ENCODE peak calls at places on chromosomes 12 and 14, in six cellular contexts. T, N, B, V, Y and U are unnamed samples.

GRCh38 chr14:50775357-50775756 is 55.6 kb downstream of the NIN start:
- DNase-seq in T (no peak), N (no peak), B (no peak), V (no peak), Y (peak; percentile 53), U (no peak)

GRCh38 chr12:7374423-7375144 is 69.4 kb downstream of the CD163L1 start:
- DNase-seq in T (peak; percentile 56), N (peak; percentile 77), B (peak; percentile 78), V (peak; percentile 80), Y (peak; percentile 51), U (no peak)

GRCh38 chr12:24839268-24839791 is 109.6 kb downstream of the BCAT1 start:
- DNase-seq in T (no peak), N (no peak), B (no peak), V (no peak), Y (no peak), U (no peak)

GRCh38 chr12:120439646-120440247 is 1.8 kb downstream of the COX6A1 start:
- DNase-seq in T (peak; percentile 90), N (peak; percentile 76), B (peak; percentile 70), V (peak; percentile 65), Y (peak; percentile 67), U (peak; percentile 83)

GRCh38 chr12:10362325-10362724 is 27.5 kb downstream of the KLRK1 start:
- DNase-seq in T (no peak), N (no peak), B (no peak), V (no peak), Y (no peak), U (peak; percentile 14)

GRCh38 chr12:67394600-67394999 is 125.4 kb downstream of the CAND1 start:
- DNase-seq in T (no peak), N (no peak), B (no peak), V (no peak), Y (peak; percentile 9), U (no peak)

GRCh38 chr12:124231980-124232653 is 62.8 kb upstream of the RFLNA start:
- DNase-seq in T (no peak), N (no peak), B (no peak), V (no peak), Y (no peak), U (no peak)

GRCh38 chr14:105475269-105475915 is 771 bp downstream of the CRIP2 start:
- DNase-seq in T (no peak), N (no peak), B (no peak), V (no peak), Y (peak; percentile 77), U (no peak)

GRCh38 chr12:40225984-40226602 is 1.3 kb downstream of the LRRK2 start:
- DNase-seq in T (no peak), N (no peak), B (no peak), V (no peak), Y (no peak), U (no peak)

GRCh38 chr14:58815046-58815701 is 177.4 kb downstream of the DACT1 start:
- DNase-seq in T (no peak), N (no peak), B (no peak), V (no peak), Y (no peak), U (no peak)
- TF ChIP-seq JUN in T (no peak), N (no peak), B (no peak), V (no peak), Y (no peak), U (no peak)

GRCh38 chr14:63535918-63536317 is 7.3 kb downstream of the PPP2R5E start:
- DNase-seq in T (no peak), N (no peak), B (no peak), V (no peak), Y (no peak), U (no peak)
- TF ChIP-seq JUN in T (no peak), N (no peak), B (no peak), V (no peak), Y (no peak), U (no peak)

GRCh38 chr12:100913872-100914600 is 119.5 kb downstream of the ANO4 start:
- DNase-seq in T (no peak), N (no peak), B (no peak), V (no peak), Y (no peak), U (no peak)

GRCh38 chr12:100904270-100904669 is 109.7 kb downstream of the ANO4 start:
- DNase-seq in T (no peak), N (no peak), B (no peak), V (no peak), Y (no peak), U (no peak)

DNA sequence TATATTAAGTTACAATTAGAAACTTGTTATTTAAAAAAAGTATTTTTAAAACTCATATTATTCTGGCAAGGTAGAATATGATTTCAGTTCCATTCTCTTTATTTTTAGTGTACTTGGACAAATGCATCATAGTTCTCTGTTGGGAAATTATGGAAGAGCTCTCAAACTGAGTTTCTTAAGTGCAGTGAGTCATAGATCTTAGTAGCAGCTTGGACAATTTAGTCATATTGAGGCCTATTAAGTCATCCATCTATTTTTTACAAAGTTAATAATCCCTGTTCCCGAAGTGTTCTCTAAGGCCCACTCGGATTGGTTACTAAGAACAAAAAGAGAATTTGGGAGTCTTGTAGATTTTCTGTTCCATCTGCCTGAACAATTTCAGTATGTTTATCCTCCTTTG is 113.9 kb downstream of the ANO4 start:
- DNase-seq in T (no peak), N (no peak), B (no peak), V (no peak), Y (no peak), U (no peak)
- TF ChIP-seq JUN in T (no peak), N (no peak), B (no peak), V (no peak), Y (no peak), U (no peak)

GRCh38 chr12:26744042-26744626 is 88.9 kb downstream of the ITPR2 start:
- DNase-seq in T (no peak), N (no peak), B (no peak), V (no peak), Y (no peak), U (no peak)
- TF ChIP-seq JUN in T (no peak), N (no peak), B (no peak), V (no peak), Y (no peak), U (no peak)

DNA sequence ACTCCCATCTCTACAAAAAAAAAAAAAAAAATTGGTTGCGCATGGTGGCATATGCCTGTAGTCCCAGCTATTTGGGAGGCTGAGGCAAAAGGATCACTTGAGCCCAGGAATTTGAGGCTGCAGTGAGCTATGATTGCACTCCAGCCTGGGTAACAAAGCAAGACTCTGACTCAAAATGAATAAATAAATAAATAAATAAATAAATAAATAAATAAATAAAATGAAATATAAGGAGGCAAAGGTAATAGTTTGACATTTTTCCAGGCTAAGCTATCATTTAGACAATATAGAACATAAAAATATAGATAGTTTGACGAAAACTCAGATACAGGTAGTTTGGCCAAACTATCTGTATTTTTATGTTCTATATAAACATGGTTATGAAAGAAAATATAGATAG is 40.5 kb downstream of the ZCRB1 start:
- DNase-seq in T (no peak), N (no peak), B (no peak), V (no peak), Y (no peak), U (no peak)
- TF ChIP-seq JUN in T (no peak), N (no peak), B (no peak), V (no peak), Y (no peak), U (no peak)

GRCh38 chr12:52756281-52756960 is 20.7 kb downstream of the KRT76 start:
- DNase-seq in T (no peak), N (no peak), B (no peak), V (no peak), Y (no peak), U (no peak)
- TF ChIP-seq JUN in T (no peak), N (no peak), B (no peak), V (no peak), Y (no peak), U (no peak)

DNA sequence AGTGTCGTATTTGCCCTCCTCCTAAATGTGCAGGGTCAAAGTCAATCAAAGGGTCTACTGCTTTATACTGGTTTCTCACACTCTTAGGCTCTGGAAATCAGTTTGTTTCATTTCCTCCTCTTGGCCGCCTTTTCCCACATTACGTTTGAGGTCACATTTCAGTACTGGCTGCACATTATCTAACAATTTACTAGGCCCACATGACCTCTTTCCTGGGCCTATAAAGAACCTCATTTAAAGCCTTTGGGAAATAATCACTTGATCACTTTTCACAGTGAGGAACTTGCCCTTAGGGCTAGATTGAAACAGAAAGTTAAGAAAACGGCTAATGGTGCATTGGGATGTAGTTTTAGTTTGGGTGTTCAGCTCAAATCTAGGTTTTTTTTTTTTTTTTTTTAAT is 497.5 kb downstream of the RERGL start:
- DNase-seq in T (no peak), N (no peak), B (no peak), V (no peak), Y (no peak), U (no peak)
- TF ChIP-seq JUN in T (no peak), N (no peak), B (no peak), V (no peak), Y (no peak), U (no peak)

DNA sequence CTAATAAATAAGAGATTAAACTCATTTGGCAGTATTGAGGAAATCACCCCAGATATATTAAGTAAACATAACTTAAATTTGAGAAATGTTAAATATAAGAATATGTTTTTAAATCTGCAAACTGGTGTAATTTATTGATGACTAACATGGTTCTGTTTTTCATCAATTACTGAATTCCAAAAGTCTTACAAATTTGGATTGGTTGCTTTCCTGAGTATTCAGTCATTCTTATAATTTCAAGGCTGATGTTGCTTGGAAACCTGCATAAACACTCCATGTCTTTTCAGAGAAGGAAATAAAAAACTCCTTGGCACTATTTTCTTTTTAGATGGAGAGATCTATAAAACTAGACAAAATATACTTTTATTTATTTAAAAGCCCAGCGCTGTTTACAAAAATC is 71.7 kb downstream of the NOVA1 start:
- DNase-seq in T (no peak), N (no peak), B (no peak), V (no peak), Y (no peak), U (no peak)
- TF ChIP-seq JUN in T (no peak), N (no peak), B (no peak), V (no peak), Y (no peak), U (no peak)